ENCODE peak calls at places on chromosomes 16 and 17, in eight cellular contexts. One of them, this sample, is unnamed.

GRCh38 chr16:70444249-70445063 is 5.6 kb upstream of the ST3GAL2 start:
- DNase-seq in A673: no peak
- DNase-seq in A549: no peak
- DNase-seq in Peyer's patch: no peak
- DNase-seq in fibroblast of villous mesenchyme: peak; percentile 69
- DNase-seq in omental fat pad: no peak
- DNase-seq in astrocyte of the cerebellum: no peak
- DNase-seq in activated B cell treated with CpG ODN at 0.5 μM for 24 hours: no peak
- DNase-seq in this sample: no peak

GRCh38 chr17:66947311-66947710 is 17.2 kb upstream of the CACNG4 start:
- DNase-seq in activated B cell treated with CpG ODN at 0.5 μM for 24 hours: no peak
- DNase-seq in astrocyte of the cerebellum: no peak
- DNase-seq in A673: no peak
- DNase-seq in A549: no peak
- DNase-seq in fibroblast of villous mesenchyme: no peak
- DNase-seq in Peyer's patch: no peak
- DNase-seq in omental fat pad: no peak
- DNase-seq in this sample: no peak

GRCh38 chr16:56609463-56609921 is 1.1 kb downstream of the MT2A start:
- DNase-seq in activated B cell treated with CpG ODN at 0.5 μM for 24 hours: no peak
- DNase-seq in fibroblast of villous mesenchyme: peak; percentile 97
- DNase-seq in Peyer's patch: peak; percentile 55
- DNase-seq in omental fat pad: no peak
- DNase-seq in A673: peak; percentile 79
- DNase-seq in A549: peak; percentile 53
- DNase-seq in astrocyte of the cerebellum: peak; percentile 87
- DNase-seq in this sample: peak; percentile 51

GRCh38 chr17:38354466-38354865 is 2.8 kb downstream of the SOCS7 start:
- DNase-seq in Peyer's patch: no peak
- DNase-seq in astrocyte of the cerebellum: no peak
- DNase-seq in fibroblast of villous mesenchyme: no peak
- DNase-seq in omental fat pad: no peak
- DNase-seq in A549: no peak
- DNase-seq in activated B cell treated with CpG ODN at 0.5 μM for 24 hours: no peak
- DNase-seq in A673: no peak
- DNase-seq in this sample: no peak

GRCh38 chr17:77601054-77601979 is 357.2 kb upstream of the TNRC6C start:
- DNase-seq in Peyer's patch: no peak
- DNase-seq in A673: no peak
- DNase-seq in fibroblast of villous mesenchyme: no peak
- DNase-seq in A549: no peak
- DNase-seq in omental fat pad: no peak
- DNase-seq in activated B cell treated with CpG ODN at 0.5 μM for 24 hours: no peak
- DNase-seq in astrocyte of the cerebellum: no peak
- DNase-seq in this sample: no peak

GRCh38 chr16:85621698-85622433 is 8.7 kb downstream of the GSE1 start:
- DNase-seq in astrocyte of the cerebellum: no peak
- DNase-seq in Peyer's patch: no peak
- DNase-seq in A549: peak; percentile 23
- DNase-seq in omental fat pad: no peak
- DNase-seq in A673: no peak
- DNase-seq in activated B cell treated with CpG ODN at 0.5 μM for 24 hours: no peak
- DNase-seq in fibroblast of villous mesenchyme: no peak
- DNase-seq in this sample: no peak

GRCh38 chr17:19538095-19539039 is 4.7 kb downstream of the SLC47A1 start:
- DNase-seq in Peyer's patch: no peak
- DNase-seq in A673: no peak
- DNase-seq in fibroblast of villous mesenchyme: peak; percentile 26
- DNase-seq in omental fat pad: no peak
- DNase-seq in activated B cell treated with CpG ODN at 0.5 μM for 24 hours: no peak
- DNase-seq in A549: no peak
- DNase-seq in astrocyte of the cerebellum: no peak
- DNase-seq in this sample: no peak

GRCh38 chr16:84308120-84308519 is 13.4 kb downstream of the WFDC1 start:
- DNase-seq in A549: peak; percentile 64
- DNase-seq in activated B cell treated with CpG ODN at 0.5 μM for 24 hours: no peak
- DNase-seq in astrocyte of the cerebellum: no peak
- DNase-seq in omental fat pad: no peak
- DNase-seq in A673: peak; percentile 39
- DNase-seq in fibroblast of villous mesenchyme: peak; percentile 53
- DNase-seq in Peyer's patch: peak; percentile 64
- DNase-seq in this sample: peak; percentile 73

GRCh38 chr17:43579570-43580140 is 33.5 kb upstream of the ETV4 start:
- DNase-seq in A673: no peak
- DNase-seq in A549: peak; percentile 70
- DNase-seq in astrocyte of the cerebellum: peak; percentile 74
- DNase-seq in fibroblast of villous mesenchyme: peak; percentile 64
- DNase-seq in activated B cell treated with CpG ODN at 0.5 μM for 24 hours: no peak
- DNase-seq in Peyer's patch: no peak
- DNase-seq in omental fat pad: no peak
- DNase-seq in this sample: no peak

GRCh38 chr16:66728117-66728787 is 23.2 kb downstream of the DYNC1LI2 start:
- DNase-seq in activated B cell treated with CpG ODN at 0.5 μM for 24 hours: no peak
- DNase-seq in astrocyte of the cerebellum: peak; percentile 61
- DNase-seq in A549: peak; percentile 66
- DNase-seq in fibroblast of villous mesenchyme: peak; percentile 65
- DNase-seq in A673: peak; percentile 76
- DNase-seq in Peyer's patch: no peak
- DNase-seq in omental fat pad: no peak
- DNase-seq in this sample: no peak

GRCh38 chr17:56471661-56472060 is 121.8 kb upstream of the NOG start:
- DNase-seq in activated B cell treated with CpG ODN at 0.5 μM for 24 hours: no peak
- DNase-seq in A549: no peak
- DNase-seq in fibroblast of villous mesenchyme: peak; percentile 34
- DNase-seq in omental fat pad: no peak
- DNase-seq in Peyer's patch: no peak
- DNase-seq in astrocyte of the cerebellum: no peak
- DNase-seq in A673: no peak
- DNase-seq in this sample: no peak

GRCh38 chr17:67377727-67378443 is 804 bp downstream of the PITPNC1 start:
- DNase-seq in astrocyte of the cerebellum: no peak
- DNase-seq in fibroblast of villous mesenchyme: peak; percentile 42
- DNase-seq in omental fat pad: no peak
- DNase-seq in A673: peak; percentile 75
- DNase-seq in activated B cell treated with CpG ODN at 0.5 μM for 24 hours: peak; percentile 54
- DNase-seq in A549: peak; percentile 48
- DNase-seq in Peyer's patch: peak; percentile 71
- DNase-seq in this sample: peak; percentile 66

GRCh38 chr16:2708290-2708639 is 11.8 kb downstream of the PRSS27 start:
- DNase-seq in Peyer's patch: no peak
- DNase-seq in A549: no peak
- DNase-seq in omental fat pad: no peak
- DNase-seq in activated B cell treated with CpG ODN at 0.5 μM for 24 hours: no peak
- DNase-seq in A673: no peak
- DNase-seq in fibroblast of villous mesenchyme: no peak
- DNase-seq in astrocyte of the cerebellum: no peak
- DNase-seq in this sample: no peak

GRCh38 chr17:49223517-49224197 is 6.9 kb downstream of the PHOSPHO1 start:
- DNase-seq in astrocyte of the cerebellum: no peak
- DNase-seq in Peyer's patch: peak; percentile 80
- DNase-seq in fibroblast of villous mesenchyme: no peak
- DNase-seq in omental fat pad: peak; percentile 46
- DNase-seq in A673: peak; percentile 57
- DNase-seq in A549: peak; percentile 52
- DNase-seq in activated B cell treated with CpG ODN at 0.5 μM for 24 hours: peak; percentile 67
- DNase-seq in this sample: no peak

GRCh38 chr16:79466111-79466510 is 134.4 kb downstream of the MAF start:
- DNase-seq in Peyer's patch: no peak
- DNase-seq in omental fat pad: no peak
- DNase-seq in A673: no peak
- DNase-seq in A549: no peak
- DNase-seq in fibroblast of villous mesenchyme: no peak
- DNase-seq in astrocyte of the cerebellum: no peak
- DNase-seq in activated B cell treated with CpG ODN at 0.5 μM for 24 hours: no peak
- DNase-seq in this sample: no peak

GRCh38 chr16:24132048-24132796 is 123.9 kb upstream of the CACNG3 start:
- DNase-seq in Peyer's patch: no peak
- DNase-seq in A673: no peak
- DNase-seq in A549: no peak
- DNase-seq in astrocyte of the cerebellum: no peak
- DNase-seq in activated B cell treated with CpG ODN at 0.5 μM for 24 hours: no peak
- DNase-seq in omental fat pad: no peak
- DNase-seq in fibroblast of villous mesenchyme: no peak
- DNase-seq in this sample: no peak

GRCh38 chr17:79534111-79534510 is 76.7 kb downstream of the RBFOX3 start:
- DNase-seq in Peyer's patch: no peak
- DNase-seq in A549: no peak
- DNase-seq in fibroblast of villous mesenchyme: no peak
- DNase-seq in A673: no peak
- DNase-seq in activated B cell treated with CpG ODN at 0.5 μM for 24 hours: no peak
- DNase-seq in omental fat pad: no peak
- DNase-seq in astrocyte of the cerebellum: no peak
- DNase-seq in this sample: no peak

GRCh38 chr17:81043725-81044427 is 8.9 kb downstream of the BAIAP2 start:
- DNase-seq in A673: peak; percentile 43
- DNase-seq in A549: peak; percentile 61
- DNase-seq in activated B cell treated with CpG ODN at 0.5 μM for 24 hours: no peak
- DNase-seq in Peyer's patch: no peak
- DNase-seq in astrocyte of the cerebellum: peak; percentile 59
- DNase-seq in fibroblast of villous mesenchyme: no peak
- DNase-seq in omental fat pad: no peak
- DNase-seq in this sample: no peak

GRCh38 chr16:69600202-69600601 is 34.4 kb downstream of the NFAT5 start:
- DNase-seq in omental fat pad: no peak
- DNase-seq in astrocyte of the cerebellum: no peak
- DNase-seq in activated B cell treated with CpG ODN at 0.5 μM for 24 hours: no peak
- DNase-seq in A673: no peak
- DNase-seq in Peyer's patch: no peak
- DNase-seq in A549: no peak
- DNase-seq in fibroblast of villous mesenchyme: no peak
- DNase-seq in this sample: no peak

GRCh38 chr17:80212962-80213650 is 7.0 kb downstream of the SGSH start:
- DNase-seq in astrocyte of the cerebellum: no peak
- DNase-seq in A673: peak; percentile 35
- DNase-seq in A549: no peak
- DNase-seq in omental fat pad: no peak
- DNase-seq in fibroblast of villous mesenchyme: no peak
- DNase-seq in Peyer's patch: no peak
- DNase-seq in activated B cell treated with CpG ODN at 0.5 μM for 24 hours: no peak
- DNase-seq in this sample: no peak

GRCh38 chr16:57736419-57737281 is 1.1 kb downstream of the KATNB1 start:
- DNase-seq in A549: peak; percentile 75
- DNase-seq in activated B cell treated with CpG ODN at 0.5 μM for 24 hours: no peak
- DNase-seq in astrocyte of the cerebellum: peak; percentile 26
- DNase-seq in A673: peak; percentile 78
- DNase-seq in Peyer's patch: peak; percentile 68
- DNase-seq in fibroblast of villous mesenchyme: peak; percentile 78
- DNase-seq in omental fat pad: no peak
- DNase-seq in this sample: no peak
- TF ChIP-seq CTCF in A549: peak; percentile 4
- TF ChIP-seq CTCF in activated B cell treated with CpG ODN at 0.5 μM for 24 hours: no peak
- TF ChIP-seq CTCF in astrocyte of the cerebellum: peak; percentile 32
- TF ChIP-seq CTCF in A673: peak; percentile 24
- TF ChIP-seq CTCF in Peyer's patch: peak; percentile 41
- TF ChIP-seq CTCF in fibroblast of villous mesenchyme: peak; percentile 19
- TF ChIP-seq CTCF in omental fat pad: no peak
- TF ChIP-seq CTCF in this sample: no peak

DNA sequence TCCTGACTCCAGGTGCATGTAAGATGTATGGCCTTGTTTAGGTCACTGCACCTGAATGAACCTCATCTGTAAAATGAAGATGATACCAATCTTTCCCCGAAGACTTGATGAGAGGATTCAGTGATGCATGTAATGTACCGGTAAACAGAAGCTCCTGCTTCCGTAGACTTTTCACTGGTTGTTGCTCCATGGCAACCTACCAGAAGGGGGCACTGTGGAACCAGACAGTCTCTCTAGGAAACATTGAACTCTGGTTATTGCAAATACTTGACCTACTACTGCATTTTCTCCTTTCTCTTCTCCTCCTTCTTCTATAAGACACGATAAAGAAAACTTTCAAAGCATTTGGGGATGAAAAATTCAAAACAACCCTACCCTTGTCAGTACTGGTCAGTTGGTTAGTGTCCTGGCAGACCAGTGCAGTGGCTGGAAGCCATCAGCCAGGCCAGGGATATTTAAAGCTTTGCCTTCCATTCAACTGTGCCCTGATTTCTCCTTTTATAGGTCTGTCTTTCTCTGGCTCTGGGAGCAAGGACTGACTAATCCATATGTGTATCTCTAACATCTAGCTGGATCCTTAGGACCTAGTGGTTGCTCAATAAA is 667.4 kb upstream of the SALL1 start:
- DNase-seq in A549: peak; percentile 46
- DNase-seq in astrocyte of the cerebellum: no peak
- DNase-seq in Peyer's patch: no peak
- DNase-seq in A673: peak; percentile 78
- DNase-seq in activated B cell treated with CpG ODN at 0.5 μM for 24 hours: no peak
- DNase-seq in omental fat pad: no peak
- DNase-seq in fibroblast of villous mesenchyme: peak; percentile 73
- DNase-seq in this sample: no peak
- TF ChIP-seq CTCF in A549: peak; percentile 38
- TF ChIP-seq CTCF in astrocyte of the cerebellum: peak; percentile 69
- TF ChIP-seq CTCF in Peyer's patch: peak; percentile 32
- TF ChIP-seq CTCF in A673: peak; percentile 88
- TF ChIP-seq CTCF in activated B cell treated with CpG ODN at 0.5 μM for 24 hours: no peak
- TF ChIP-seq CTCF in omental fat pad: no peak
- TF ChIP-seq CTCF in fibroblast of villous mesenchyme: peak; percentile 83
- TF ChIP-seq CTCF in this sample: no peak

DNA sequence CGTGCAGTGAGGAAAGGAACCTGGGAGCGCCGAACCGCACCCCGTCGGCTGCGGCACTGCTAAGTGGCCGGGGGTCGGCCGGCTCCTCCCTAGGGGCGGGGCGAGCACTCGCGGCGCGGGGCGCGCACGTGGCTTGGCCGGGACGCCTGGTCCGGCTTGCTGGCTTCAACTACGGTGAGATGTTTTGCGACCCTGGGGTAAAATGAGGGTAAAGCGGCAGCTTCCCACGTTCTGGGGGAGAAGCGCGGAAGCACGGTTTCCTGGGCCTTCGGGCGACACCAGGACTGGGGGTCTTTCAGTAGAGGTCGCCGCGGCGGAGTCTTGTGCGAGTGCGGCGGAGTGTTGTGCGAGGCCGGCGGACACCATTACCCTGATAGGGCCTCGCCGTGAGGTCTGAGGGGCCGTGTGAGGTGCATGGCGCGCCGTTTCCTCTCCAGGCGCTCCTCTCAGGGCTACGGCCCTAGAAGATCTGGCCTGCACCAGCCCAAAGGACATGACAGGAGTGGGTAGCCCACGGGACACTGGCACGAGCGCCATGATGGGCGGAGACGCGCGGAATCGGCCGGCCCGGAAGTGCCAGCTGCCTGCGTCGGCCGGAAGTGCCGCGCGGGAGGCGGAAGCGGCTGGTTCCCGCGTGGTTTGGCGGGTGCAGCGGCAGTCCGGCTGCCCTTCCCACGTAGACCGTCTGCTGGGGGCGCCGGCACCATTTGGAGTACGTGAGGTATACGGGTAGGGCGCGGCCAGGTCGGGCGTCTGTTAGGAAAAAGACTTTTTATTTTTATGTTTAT is at the start of gene PIGW:
- DNase-seq in astrocyte of the cerebellum: peak; percentile 59
- DNase-seq in Peyer's patch: peak; percentile 95
- DNase-seq in omental fat pad: peak; percentile 44
- DNase-seq in A673: peak; percentile 84
- DNase-seq in activated B cell treated with CpG ODN at 0.5 μM for 24 hours: peak; percentile 88
- DNase-seq in A549: peak; percentile 96
- DNase-seq in fibroblast of villous mesenchyme: peak; percentile 88
- DNase-seq in this sample: peak; percentile 86
- TF ChIP-seq CTCF in astrocyte of the cerebellum: no peak
- TF ChIP-seq CTCF in Peyer's patch: no peak
- TF ChIP-seq CTCF in omental fat pad: no peak
- TF ChIP-seq CTCF in A673: no peak
- TF ChIP-seq CTCF in activated B cell treated with CpG ODN at 0.5 μM for 24 hours: no peak
- TF ChIP-seq CTCF in A549: no peak
- TF ChIP-seq CTCF in fibroblast of villous mesenchyme: no peak
- TF ChIP-seq CTCF in this sample: peak; percentile 11

GRCh38 chr17:55238931-55239297 is 25.8 kb upstream of the HLF start:
- DNase-seq in Peyer's patch: peak; percentile 51
- DNase-seq in omental fat pad: no peak
- DNase-seq in astrocyte of the cerebellum: no peak
- DNase-seq in A549: no peak
- DNase-seq in A673: peak; percentile 35
- DNase-seq in fibroblast of villous mesenchyme: no peak
- DNase-seq in activated B cell treated with CpG ODN at 0.5 μM for 24 hours: no peak
- DNase-seq in this sample: no peak
- TF ChIP-seq CTCF in Peyer's patch: no peak
- TF ChIP-seq CTCF in omental fat pad: no peak
- TF ChIP-seq CTCF in astrocyte of the cerebellum: peak; percentile 3
- TF ChIP-seq CTCF in A549: peak; percentile 27
- TF ChIP-seq CTCF in A673: peak; percentile 30
- TF ChIP-seq CTCF in fibroblast of villous mesenchyme: no peak
- TF ChIP-seq CTCF in activated B cell treated with CpG ODN at 0.5 μM for 24 hours: no peak
- TF ChIP-seq CTCF in this sample: no peak